ENCODE peak calls at places on chromosomes 13 and 19, in nine cellular contexts. C is EH; J is amygdala; G is type B pancreatic cell; X is stimulated activated CD8-positive, alpha-beta memory T cell treated with anti-CD3 and anti-CD28 coated beads, Interleukin-7, amount 100 ng/mL, for 1 hour; W is activated T-helper 1 cell treated with Interleukin-2 at 50 U/mL for 16 hours; Q is NCI-H2107; O is GOT3; T is adrenal gland. N is an unnamed sample.

GRCh38 chr19:39409886-39410619 is 2.4 kb upstream of the PLEKHG2 start:
- DNase-seq in C (peak), J (no peak), G (no peak), X (no peak), W (peak), Q (no peak), O (peak), T (peak), N (no peak)

GRCh38 chr19:17560205-17560595 is 4.8 kb downstream of the COLGALT1 start:
- DNase-seq in C (peak), J (no peak), G (no peak), X (no peak), W (no peak), Q (no peak), O (no peak), T (peak), N (no peak)

GRCh38 chr13:101190976-101191375 is 225.3 kb downstream of the NALCN start:
- DNase-seq in C (no peak), J (no peak), G (no peak), X (no peak), W (no peak), Q (no peak), O (no peak), T (no peak), N (no peak)

GRCh38 chr19:14433454-14434156 is 499 bp downstream of the PKN1 start:
- DNase-seq in C (no peak), J (no peak), G (no peak), X (no peak), W (no peak), Q (peak), O (no peak), T (no peak), N (no peak)

GRCh38 chr19:5434970-5435641 is 20.1 kb upstream of the ZNRF4 start:
- DNase-seq in C (peak), J (no peak), G (no peak), X (no peak), W (no peak), Q (no peak), O (no peak), T (peak), N (no peak)

GRCh38 chr13:46367622-46368327 is 19.3 kb downstream of the RUBCNL start:
- DNase-seq in C (peak), J (no peak), G (no peak), X (no peak), W (no peak), Q (no peak), O (no peak), T (no peak), N (no peak)

GRCh38 chr19:33288666-33289065 is 13.7 kb downstream of the CEBPA start:
- DNase-seq in C (no peak), J (no peak), G (no peak), X (no peak), W (no peak), Q (no peak), O (no peak), T (no peak), N (no peak)

GRCh38 chr19:16456652-16457194 is 15.0 kb downstream of the EPS15L1 start:
- DNase-seq in C (peak), J (no peak), G (no peak), X (no peak), W (no peak), Q (no peak), O (no peak), T (no peak), N (no peak)

GRCh38 chr19:38904463-38905185 is 4.9 kb downstream of the NFKBIB start:
- DNase-seq in C (no peak), J (no peak), G (no peak), X (no peak), W (no peak), Q (no peak), O (no peak), T (no peak), N (no peak)

GRCh38 chr19:38375748-38376147 is 1.4 kb downstream of the PSMD8 start:
- DNase-seq in C (peak), J (no peak), G (no peak), X (no peak), W (no peak), Q (no peak), O (no peak), T (no peak), N (no peak)

GRCh38 chr13:92838786-92839185 is 387.8 kb upstream of the GPC6 start:
- DNase-seq in C (peak), J (no peak), G (no peak), X (no peak), W (no peak), Q (no peak), O (no peak), T (no peak), N (no peak)

GRCh38 chr13:110593430-110594130 is 21.8 kb upstream of the NAXD start:
- DNase-seq in C (peak), J (no peak), G (no peak), X (no peak), W (no peak), Q (no peak), O (no peak), T (peak), N (no peak)